ENCODE peak calls at places on chromosomes 12 and 14, in eight cellular contexts. Y is uterus, M is upper lobe of right lung, L is endothelial cell of umbilical vein, R is tibial artery, G is GM06990, A is astrocyte of the cerebellum, U is cardiac fibroblast. W is an unnamed sample.
A peak's percentile ranks its signal among the peaks of the same experiment; 100 is the strongest.

GRCh38 chr12:29796823-29797263 is 13.1 kb upstream of the TMTC1 start:
- DNase-seq in Y (peak; percentile 44), M (no peak), L (peak; percentile 87), R (peak; percentile 74), G (no peak), A (peak; percentile 94), U (peak; percentile 93), W (peak; percentile 64)

GRCh38 chr14:75301666-75302325 is 23.2 kb downstream of the FOS start:
- DNase-seq in Y (peak; percentile 50), M (peak; percentile 84), L (peak; percentile 64), R (peak; percentile 77), G (peak; percentile 25), A (no peak), U (peak; percentile 72), W (no peak)

GRCh38 chr12:90235642-90236041 is 527.0 kb upstream of the ATP2B1 start:
- DNase-seq in Y (no peak), M (no peak), L (no peak), R (no peak), G (no peak), A (no peak), U (peak; percentile 43), W (no peak)

GRCh38 chr12:105986779-105987686 is 151.7 kb downstream of the NUAK1 start:
- DNase-seq in Y (no peak), M (no peak), L (no peak), R (no peak), G (peak; percentile 3), A (no peak), U (peak; percentile 88), W (no peak)

GRCh38 chr12:88342434-88342833 is 200.3 kb downstream of the TMTC3 start:
- DNase-seq in Y (no peak), M (no peak), L (no peak), R (no peak), G (no peak), A (no peak), U (no peak), W (no peak)

GRCh38 chr12:2268478-2269286 is 215.9 kb downstream of the CACNA1C start:
- DNase-seq in Y (no peak), M (no peak), L (no peak), R (peak; percentile 71), G (no peak), A (no peak), U (peak; percentile 90), W (peak; percentile 85)

GRCh38 chr14:40133484-40133883 is 701.3 kb upstream of the FBXO33 start:
- DNase-seq in Y (no peak), M (no peak), L (no peak), R (no peak), G (no peak), A (no peak), U (no peak), W (no peak)

GRCh38 chr12:70695361-70696023 is 58.3 kb upstream of the PTPRB start:
- DNase-seq in Y (no peak), M (no peak), L (peak; percentile 49), R (no peak), G (no peak), A (no peak), U (no peak), W (no peak)

GRCh38 chr12:89070603-89071002 is 281.7 kb downstream of the DUSP6 start:
- DNase-seq in Y (no peak), M (no peak), L (no peak), R (no peak), G (no peak), A (no peak), U (no peak), W (no peak)

GRCh38 chr12:14958361-14959125 is 2.9 kb downstream of the ARHGDIB start:
- DNase-seq in Y (no peak), M (no peak), L (no peak), R (no peak), G (no peak), A (no peak), U (peak; percentile 79), W (no peak)

GRCh38 chr14:50001999-50002925 is 109.4 kb downstream of the ARF6 start:
- DNase-seq in Y (no peak), M (no peak), L (no peak), R (no peak), G (peak; percentile 64), A (peak; percentile 75), U (no peak), W (no peak)

GRCh38 chr14:69648480-69649414 is 37.4 kb downstream of the SUSD6 start:
- DNase-seq in Y (no peak), M (no peak), L (peak; percentile 92), R (no peak), G (peak; percentile 57), A (no peak), U (peak; percentile 69), W (no peak)

GRCh38 chr12:77120156-77120555 is 54.8 kb upstream of the E2F7 start:
- DNase-seq in Y (no peak), M (no peak), L (peak; percentile 88), R (no peak), G (no peak), A (no peak), U (peak; percentile 87), W (no peak)

DNA sequence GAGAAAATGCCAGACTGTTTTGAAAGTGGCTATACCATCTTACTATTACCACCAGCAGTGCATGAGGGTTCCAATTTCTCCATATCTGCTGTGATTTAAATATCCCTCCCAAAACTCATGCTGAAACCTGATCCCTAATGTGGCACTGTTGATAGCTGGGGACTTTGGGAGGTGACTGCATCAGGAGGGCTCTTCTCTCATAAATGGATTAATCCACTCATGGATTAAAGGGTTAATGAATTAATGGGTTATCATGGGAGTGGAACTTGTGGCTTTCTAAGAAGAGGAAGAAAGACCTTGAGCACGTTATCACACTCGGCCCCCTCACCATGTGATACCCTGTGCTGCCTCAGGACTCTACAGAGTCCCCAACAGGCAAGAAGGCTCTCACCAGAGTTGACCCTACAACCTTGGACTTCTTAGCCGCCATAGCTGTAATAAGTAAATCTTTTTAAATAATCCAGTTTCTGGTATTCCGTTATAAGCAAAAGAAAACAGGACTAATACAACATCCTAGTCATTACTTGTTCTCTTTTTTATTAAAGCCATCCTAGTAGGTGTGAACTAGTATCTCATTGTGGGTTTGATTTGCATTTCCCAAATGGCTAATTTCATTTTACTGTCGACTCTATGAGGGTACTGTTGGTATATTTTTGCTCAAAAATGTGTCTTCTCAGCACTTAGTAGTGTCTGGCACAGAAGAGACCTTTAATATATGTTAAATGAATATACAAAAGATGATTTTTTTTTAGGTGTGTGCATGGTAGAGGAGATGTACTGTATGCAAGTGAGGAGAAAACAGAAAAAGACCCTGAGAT is 14.3 kb downstream of the PPP1R12A start:
- DNase-seq in Y (no peak), M (no peak), L (no peak), R (no peak), G (no peak), A (no peak), U (no peak), W (no peak)
- TF ChIP-seq CTCF in Y (no peak), M (no peak), L (no peak), R (no peak), G (no peak), A (no peak), U (no peak), W (no peak)

GRCh38 chr12:96132819-96133218 is 61.4 kb upstream of the ELK3 start:
- DNase-seq in Y (no peak), M (no peak), L (peak; percentile 48), R (no peak), G (no peak), A (no peak), U (no peak), W (no peak)
- H3K4me3 ChIP-seq in Y (no peak overlapping the region), M (no peak overlapping the region), L (no peak overlapping the region), R (no peak overlapping the region), G (no peak overlapping the region), A (no peak overlapping the region), U (no peak overlapping the region), W (no peak overlapping the region)

DNA sequence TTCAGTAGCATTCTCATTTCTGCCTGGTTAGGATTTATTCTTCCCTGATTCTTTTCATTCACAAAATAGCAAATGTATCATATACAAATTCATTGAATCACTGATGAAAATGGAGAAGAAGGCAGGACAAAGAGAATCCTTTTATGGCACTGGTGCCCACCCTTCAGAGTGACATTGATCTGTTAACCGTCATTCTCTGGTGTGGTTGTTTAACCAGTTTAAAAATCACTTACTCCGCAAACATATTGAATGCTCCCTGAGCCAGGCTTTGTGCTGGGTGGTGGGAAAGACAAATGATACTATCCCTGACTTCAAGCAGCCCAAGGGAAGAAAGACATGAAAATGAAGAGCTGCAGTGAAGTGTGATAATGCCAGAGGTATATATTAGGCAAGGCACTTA is 187.5 kb upstream of the SLC38A2 start:
- DNase-seq in Y (no peak), M (no peak), L (no peak), R (no peak), G (no peak), A (no peak), U (no peak), W (no peak)
- TF ChIP-seq CTCF in Y (no peak), M (no peak), L (no peak), R (no peak), G (no peak), A (no peak), U (no peak), W (no peak)

DNA sequence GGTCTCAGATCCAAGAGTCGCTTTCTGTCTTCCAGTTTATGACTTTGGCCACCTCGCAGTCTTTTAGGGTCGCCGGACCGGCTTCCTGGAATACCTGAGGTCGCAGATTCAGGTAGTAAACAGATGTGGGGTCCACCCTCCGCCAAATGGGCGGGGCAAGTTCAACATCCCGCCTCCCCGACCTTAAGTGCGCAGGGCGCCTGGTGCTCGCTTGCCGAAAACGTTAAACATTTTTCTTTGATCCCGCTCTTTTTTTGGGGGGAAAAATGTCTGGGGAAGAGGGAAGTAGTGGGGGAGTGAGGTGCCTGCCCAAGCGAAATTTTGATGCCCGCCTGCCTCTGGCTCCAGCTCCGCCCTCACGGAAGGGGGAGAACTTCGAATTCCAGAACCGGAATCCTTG is 73.9 kb upstream of the TBX5 start:
- DNase-seq in Y (no peak), M (no peak), L (no peak), R (no peak), G (no peak), A (no peak), U (no peak), W (no peak)
- H3K4me3 ChIP-seq in Y (no peak overlapping the region), M (peak overlapping the region; percentile 47), L (no peak overlapping the region), R (no peak overlapping the region), G (no peak overlapping the region), A (peak overlapping the region; percentile 21), U (peak overlapping the region; percentile 48), W (no peak overlapping the region)

GRCh38 chr12:5439333-5439732 is 7.4 kb downstream of the NTF3 start:
- DNase-seq in Y (no peak), M (no peak), L (no peak), R (no peak), G (no peak), A (no peak), U (no peak), W (no peak)
- TF ChIP-seq CTCF in Y (no peak), M (no peak), L (no peak), R (no peak), G (no peak), A (no peak), U (no peak), W (no peak)

DNA sequence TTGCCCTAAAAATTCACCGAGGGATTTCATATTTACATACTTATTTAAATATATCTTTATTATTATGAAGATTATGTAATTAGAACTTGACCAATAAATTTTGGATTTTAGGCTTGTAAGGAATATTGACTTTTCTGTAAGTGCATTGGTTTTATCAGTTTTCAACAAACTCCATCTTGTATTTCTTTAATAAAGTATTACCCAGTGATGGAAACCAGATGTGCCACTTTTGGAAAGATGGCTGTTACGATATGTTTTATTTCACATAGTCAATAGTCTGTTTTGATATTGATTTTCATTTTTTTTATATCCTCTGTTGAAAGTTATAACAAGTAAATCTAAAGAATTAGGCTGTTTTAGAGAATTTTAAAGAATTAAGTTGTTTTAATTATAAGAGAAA is 1.8 kb downstream of the MON2 start:
- DNase-seq in Y (no peak), M (no peak), L (no peak), R (no peak), G (no peak), A (no peak), U (no peak), W (no peak)
- H3K4me3 ChIP-seq in Y (peak overlapping the region; percentile 86), M (peak overlapping the region; percentile 72), L (no peak overlapping the region), R (peak overlapping the region; percentile 99), G (peak overlapping the region; percentile 96), A (peak overlapping the region; percentile 87), U (peak overlapping the region; percentile 97), W (no peak overlapping the region)